ENCODE peak calls at places on chromosome 4, in nine cellular contexts. B is mammary epithelial cell, O is GM12878, Q is pancreas, L is tibial nerve, V is GM23248, N is IMR-90, E is neural progenitor cell, X is heart left ventricle. Y is an unnamed sample.

GRCh38 chr4:122010610-122011009 is 58.8 kb upstream of the TRPC3 start:
- DNase-seq in Q (no peak), L (no peak), X (no peak), E (no peak), N (peak; percentile 95), V (peak; percentile 18), B (peak; percentile 16), O (no peak), Y (no peak)

GRCh38 chr4:34158883-34159282 is 2085.4 kb downstream of the ARAP2 start:
- DNase-seq in X (no peak), L (no peak), Q (no peak), V (no peak), B (peak; percentile 94), E (no peak), N (peak; percentile 27), O (no peak), Y (no peak)

GRCh38 chr4:185256444-185256843 is 47.0 kb downstream of the SNX25 start:
- DNase-seq in E (no peak), V (peak; percentile 74), X (no peak), L (no peak), Q (no peak), N (peak; percentile 77), O (no peak), B (peak; percentile 65), Y (no peak)

GRCh38 chr4:39024311-39024865 is 7.8 kb downstream of the TMEM156 start:
- DNase-seq in O (no peak), N (no peak), B (no peak), Q (no peak), E (no peak), V (no peak), X (no peak), L (no peak), Y (no peak)

GRCh38 chr4:69855822-69856221 is 4.1 kb downstream of the SULT1E1 start:
- DNase-seq in B (no peak), V (no peak), L (no peak), X (no peak), N (no peak), Q (no peak), E (no peak), O (no peak), Y (no peak)

GRCh38 chr4:6942238-6942800 is 32.7 kb downstream of the TBC1D14 start:
- DNase-seq in B (peak; percentile 90), O (peak; percentile 66), L (no peak), N (peak; percentile 98), E (no peak), X (no peak), V (peak; percentile 98), Q (no peak), Y (no peak)

GRCh38 chr4:188341428-188341827 is 202.2 kb downstream of the TRIML1 start:
- DNase-seq in V (no peak), X (no peak), N (no peak), L (no peak), O (no peak), B (no peak), E (no peak), Q (no peak), Y (peak; percentile 52)

GRCh38 chr4:5472166-5472565 is 236.2 kb downstream of the EVC2 start:
- DNase-seq in Q (no peak), L (no peak), B (no peak), N (no peak), X (no peak), V (no peak), O (no peak), E (no peak), Y (no peak)

GRCh38 chr4:26856906-26857277 is 3.7 kb upstream of the STIM2 start:
- DNase-seq in B (no peak), L (no peak), O (no peak), E (no peak), Q (no peak), X (no peak), V (peak; percentile 18), N (no peak), Y (peak; percentile 8)

GRCh38 chr4:16532240-16532990 is 306.1 kb upstream of the TAPT1 start:
- DNase-seq in Q (no peak), X (peak; percentile 27), O (no peak), B (peak; percentile 1), N (peak; percentile 91), L (no peak), V (peak; percentile 92), E (no peak), Y (no peak)

GRCh38 chr4:151604238-151604637 is 156.6 kb downstream of the GATB start:
- DNase-seq in B (no peak), O (no peak), E (no peak), X (no peak), L (no peak), Q (no peak), N (peak; percentile 32), V (peak; percentile 57), Y (no peak)

GRCh38 chr4:148214529-148215166 is 227.6 kb downstream of the NR3C2 start:
- DNase-seq in E (peak; percentile 35), N (peak; percentile 5), B (peak; percentile 10), V (peak; percentile 36), Q (peak; percentile 70), O (no peak), X (peak; percentile 29), L (no peak), Y (no peak)

GRCh38 chr4:142098380-142098779 is 462.0 kb downstream of the IL15 start:
- DNase-seq in Q (no peak), B (no peak), N (no peak), E (no peak), V (no peak), X (no peak), O (no peak), L (no peak), Y (no peak)

GRCh38 chr4:145055533-145056257 is 42.3 kb downstream of the ANAPC10 start:
- DNase-seq in X (no peak), N (no peak), O (no peak), E (no peak), B (no peak), V (no peak), Q (no peak), L (no peak), Y (no peak)

GRCh38 chr4:168880087-168880675 is 129.9 kb downstream of the CBR4 start:
- DNase-seq in O (no peak), E (no peak), Q (no peak), V (peak; percentile 51), L (no peak), N (peak; percentile 56), B (no peak), X (no peak), Y (no peak)

GRCh38 chr4:13233755-13234154 is 250.4 kb downstream of the RAB28 start:
- DNase-seq in X (no peak), L (no peak), V (no peak), O (no peak), E (no peak), N (no peak), B (no peak), Q (no peak), Y (no peak)

DNA sequence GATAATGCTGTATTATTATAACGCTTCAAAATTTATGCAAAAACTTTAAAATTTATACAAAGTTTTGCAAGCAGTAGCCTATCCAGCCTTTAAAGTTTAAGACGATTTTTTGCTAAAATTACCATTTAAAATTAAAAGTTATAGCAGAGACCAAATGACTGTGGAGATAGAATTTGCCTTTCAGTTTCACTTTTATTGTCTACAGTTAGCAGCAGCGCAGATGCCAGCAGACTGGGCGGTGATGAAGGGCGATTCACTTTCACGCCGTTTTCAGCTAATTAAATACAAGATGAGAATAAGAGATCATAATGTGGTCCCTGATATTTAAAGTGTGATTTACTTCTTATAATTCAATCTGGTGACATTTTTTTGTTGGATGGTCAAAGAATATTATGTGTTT is 1381.5 kb upstream of the ADGRL3 start:
- DNase-seq in X (no peak), L (no peak), B (no peak), V (no peak), Q (no peak), E (no peak), O (peak; percentile 15), N (no peak), Y (no peak)
- H3K4me3 ChIP-seq in X (no peak overlapping the region), L (peak overlapping the region; percentile 15), B (no peak overlapping the region), V (no peak overlapping the region), Q (no peak overlapping the region), E (no peak overlapping the region), O (peak overlapping the region; percentile 26), N (no peak overlapping the region), Y (no peak overlapping the region)

GRCh38 chr4:80192937-80193336 is 4.4 kb upstream of the PRDM8 start:
- DNase-seq in Q (no peak), B (peak; percentile 55), E (no peak), O (no peak), N (peak; percentile 92), X (no peak), L (no peak), V (peak; percentile 88), Y (no peak)
- H3K27me3 ChIP-seq in Q (peaks cover 50% of the 10 kb centered on the region), B (no peaks in the 10 kb centered on the region), E (peaks cover 100% of the 10 kb centered on the region), O (peaks cover 10% of the 10 kb centered on the region), N (no peaks in the 10 kb centered on the region), X (peaks cover 37% of the 10 kb centered on the region), L (peaks cover 91% of the 10 kb centered on the region), V (no peaks in the 10 kb centered on the region), Y (peaks cover 100% of the 10 kb centered on the region)

GRCh38 chr4:118931791-118932190 is 43.1 kb downstream of the SYNPO2 start:
- DNase-seq in O (no peak), Q (no peak), L (no peak), N (peak; percentile 20), X (no peak), B (no peak), V (no peak), E (no peak), Y (no peak)

GRCh38 chr4:118923891-118924290 is 35.2 kb downstream of the SYNPO2 start:
- DNase-seq in Q (no peak), X (no peak), O (no peak), N (no peak), B (no peak), L (no peak), V (no peak), E (no peak), Y (no peak)

GRCh38 chr4:118927976-118928375 is 39.3 kb downstream of the SYNPO2 start:
- DNase-seq in B (no peak), X (peak; percentile 43), V (no peak), Q (no peak), O (no peak), E (no peak), N (no peak), L (no peak), Y (no peak)
- H3K4me3 ChIP-seq in B (no peak overlapping the region), X (no peak overlapping the region), V (no peak overlapping the region), Q (no peak overlapping the region), O (no peak overlapping the region), E (no peak overlapping the region), N (no peak overlapping the region), L (no peak overlapping the region), Y (no peak overlapping the region)

GRCh38 chr4:104909376-104909775 is 237.3 kb upstream of the TET2 start:
- DNase-seq in V (no peak), B (no peak), X (no peak), E (no peak), N (no peak), L (no peak), Q (no peak), O (no peak), Y (no peak)
- H3K27me3 ChIP-seq in V (no peaks in the 10 kb centered on the region), B (no peaks in the 10 kb centered on the region), X (no peaks in the 10 kb centered on the region), E (peaks cover 67% of the 10 kb centered on the region), N (no peaks in the 10 kb centered on the region), L (no peaks in the 10 kb centered on the region), Q (no peaks in the 10 kb centered on the region), O (no peaks in the 10 kb centered on the region), Y (peaks cover 90% of the 10 kb centered on the region)

DNA sequence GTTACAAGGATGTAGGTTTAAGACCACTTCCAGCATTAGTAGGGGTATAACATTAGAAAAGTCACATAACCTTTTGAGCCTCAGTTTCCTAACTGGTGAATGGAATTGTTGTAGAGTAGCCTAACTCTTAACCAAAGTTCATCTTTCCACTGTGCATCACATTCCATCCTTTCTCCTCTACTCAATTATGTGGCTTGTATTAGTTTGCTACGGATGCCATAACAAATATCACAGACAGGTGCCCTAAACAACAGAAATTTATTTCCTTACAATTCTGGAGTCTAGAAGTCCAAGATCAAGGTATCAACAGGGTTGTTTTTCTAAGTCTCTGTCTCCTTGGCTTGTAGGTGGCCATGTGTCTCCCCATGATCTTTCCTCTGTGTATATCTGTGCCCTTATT is 231.9 kb downstream of the RASL11B start:
- DNase-seq in N (no peak), B (no peak), O (no peak), V (no peak), X (no peak), L (no peak), E (no peak), Q (no peak), Y (no peak)
- H3K4me3 ChIP-seq in N (no peak overlapping the region), B (no peak overlapping the region), O (no peak overlapping the region), V (no peak overlapping the region), X (no peak overlapping the region), L (no peak overlapping the region), E (no peak overlapping the region), Q (no peak overlapping the region), Y (no peak overlapping the region)